ENCODE peak calls at places on chromosomes 2 and 18, in ten cellular contexts. P is HepG2; B is lower leg skin; Y is heart left ventricle; Z is pancreas; A is fibroblast of lung; D is left ventricle myocardium inferior; T is brain microvascular endothelial cell; J is body of pancreas; W is activated CD8-positive, alpha-beta T cell treated with anti-CD3 and anti-CD28 coated beads for 36 hours. G is an unnamed sample.
A peak's percentile ranks its signal among the peaks of the same experiment; 100 is the strongest.

GRCh38 chr2:160145471-160145870 is 54.6 kb downstream of the ITGB6 start:
- DNase-seq in T (no peak), W (no peak), J (no peak), D (no peak), Y (no peak), P (no peak), B (no peak), A (no peak), Z (no peak), G (no peak)

GRCh38 chr18:68623342-68623741 is 91.6 kb downstream of the TMX3 start:
- DNase-seq in J (peak; percentile 16), D (no peak), T (peak; percentile 64), Y (no peak), W (peak; percentile 50), B (no peak), Z (no peak), A (peak; percentile 60), P (peak; percentile 47), G (peak; percentile 53)

GRCh38 chr2:177535968-177536514 is 143.5 kb downstream of the AGPS start:
- DNase-seq in B (no peak), Y (no peak), D (no peak), W (no peak), J (no peak), T (no peak), A (no peak), P (no peak), Z (no peak), G (no peak)

GRCh38 chr2:65489269-65489668 is 56.9 kb upstream of the SPRED2 start:
- DNase-seq in A (no peak), B (peak; percentile 50), T (no peak), D (no peak), Z (no peak), W (no peak), J (no peak), P (no peak), Y (no peak), G (no peak)

GRCh38 chr18:50447952-50448351 is 73.1 kb downstream of the SKA1 start:
- DNase-seq in Y (no peak), J (no peak), T (no peak), P (no peak), B (no peak), D (no peak), A (no peak), W (no peak), Z (no peak), G (no peak)

GRCh38 chr2:108916397-108917077 is 72.5 kb downstream of the EDAR start:
- DNase-seq in J (no peak), W (no peak), Z (no peak), A (no peak), T (no peak), D (no peak), B (peak; percentile 82), Y (no peak), P (no peak), G (no peak)

GRCh38 chr2:21181957-21182356 is 58.2 kb downstream of the TDRD15 start:
- DNase-seq in P (no peak), Z (no peak), Y (no peak), T (no peak), D (no peak), A (no peak), B (no peak), W (no peak), J (no peak), G (no peak)

GRCh38 chr2:68834737-68835136 is 36.5 kb downstream of the BMP10 start:
- DNase-seq in Y (no peak), Z (no peak), T (no peak), D (no peak), J (no peak), A (no peak), P (no peak), B (no peak), W (no peak), G (no peak)

GRCh38 chr2:229780856-229781773 is 66.8 kb upstream of the DNER start:
- DNase-seq in W (no peak), Y (no peak), A (peak; percentile 47), D (no peak), P (peak; percentile 43), B (no peak), T (peak; percentile 39), Z (no peak), J (no peak), G (no peak)

GRCh38 chr2:202669841-202670240 is 35.1 kb downstream of the FAM117B start:
- DNase-seq in Y (no peak), Z (no peak), J (no peak), T (no peak), B (no peak), A (no peak), P (no peak), D (no peak), W (no peak), G (no peak)

GRCh38 chr2:159998236-159998635 is 64.2 kb downstream of the PLA2R1 start:
- DNase-seq in D (no peak), Z (no peak), W (no peak), J (no peak), Y (no peak), T (no peak), B (no peak), P (no peak), A (peak; percentile 43), G (no peak)

GRCh38 chr18:79573921-79574491 is 105.6 kb upstream of the CTDP1 start:
- DNase-seq in J (peak; percentile 5), Y (peak; percentile 48), T (no peak), A (no peak), B (peak; percentile 65), D (no peak), P (no peak), Z (peak; percentile 48), W (no peak), G (no peak)

GRCh38 chr2:240460781-240461431 is 25.4 kb downstream of the GPC1 start:
- DNase-seq in T (no peak), Z (peak; percentile 54), P (no peak), B (peak; percentile 76), J (peak; percentile 10), D (peak; percentile 10), Y (peak; percentile 46), A (no peak), W (no peak), G (no peak)

GRCh38 chr2:142040554-142040953 is 90.3 kb downstream of the LRP1B start:
- DNase-seq in Z (no peak), A (no peak), T (no peak), Y (no peak), D (no peak), J (no peak), W (no peak), B (no peak), P (no peak), G (no peak)

GRCh38 chr2:127348421-127349000 is 39.3 kb downstream of the MAP3K2 start:
- DNase-seq in A (no peak), W (no peak), Z (no peak), T (no peak), J (no peak), Y (no peak), P (no peak), D (no peak), B (no peak), G (no peak)

GRCh38 chr18:30634249-30634648 is 408.3 kb downstream of the DSC3 start:
- DNase-seq in Z (no peak), D (no peak), B (no peak), W (no peak), J (no peak), T (no peak), P (no peak), A (no peak), Y (no peak), G (no peak)

GRCh38 chr2:181570833-181571661 is 85.9 kb downstream of the CERKL start:
- DNase-seq in T (no peak), P (no peak), D (no peak), J (no peak), B (no peak), A (peak; percentile 12), Z (no peak), Y (no peak), W (no peak), G (no peak)

GRCh38 chr18:25453556-25454269 is 101.7 kb upstream of the ZNF521 start:
- DNase-seq in Y (no peak), D (no peak), W (no peak), B (peak; percentile 62), J (no peak), A (peak; percentile 81), P (no peak), Z (no peak), T (no peak), G (peak; percentile 46)
- TF ChIP-seq CTCF in Y (no peak), D (no peak), W (no peak), B (no peak), J (no peak), A (no peak), P (no peak), Z (no peak), T (no peak), G (no peak)

GRCh38 chr18:74598350-74599001 is 806 bp downstream of the ZNF407 start:
- DNase-seq in W (peak; percentile 90), Y (peak; percentile 76), Z (peak; percentile 77), T (peak; percentile 18), B (peak; percentile 85), J (peak; percentile 47), A (peak; percentile 55), D (peak; percentile 59), P (peak; percentile 60), G (no peak)
- TF ChIP-seq CTCF in W (peak; percentile 26), Y (peak; percentile 8), Z (no peak), T (peak; percentile 39), B (no peak), J (no peak), A (peak; percentile 10), D (peak; percentile 25), P (peak; percentile 41), G (no peak)

GRCh38 chr2:200658278-200658864 is 72.6 kb downstream of the AOX1 start:
- DNase-seq in J (peak; percentile 44), Z (no peak), W (no peak), Y (no peak), T (no peak), B (no peak), A (no peak), D (no peak), P (no peak), G (no peak)
- TF ChIP-seq CTCF in J (no peak), Z (no peak), W (no peak), Y (no peak), T (peak; percentile 44), B (no peak), A (no peak), D (peak; percentile 25), P (peak; percentile 53), G (no peak)

DNA sequence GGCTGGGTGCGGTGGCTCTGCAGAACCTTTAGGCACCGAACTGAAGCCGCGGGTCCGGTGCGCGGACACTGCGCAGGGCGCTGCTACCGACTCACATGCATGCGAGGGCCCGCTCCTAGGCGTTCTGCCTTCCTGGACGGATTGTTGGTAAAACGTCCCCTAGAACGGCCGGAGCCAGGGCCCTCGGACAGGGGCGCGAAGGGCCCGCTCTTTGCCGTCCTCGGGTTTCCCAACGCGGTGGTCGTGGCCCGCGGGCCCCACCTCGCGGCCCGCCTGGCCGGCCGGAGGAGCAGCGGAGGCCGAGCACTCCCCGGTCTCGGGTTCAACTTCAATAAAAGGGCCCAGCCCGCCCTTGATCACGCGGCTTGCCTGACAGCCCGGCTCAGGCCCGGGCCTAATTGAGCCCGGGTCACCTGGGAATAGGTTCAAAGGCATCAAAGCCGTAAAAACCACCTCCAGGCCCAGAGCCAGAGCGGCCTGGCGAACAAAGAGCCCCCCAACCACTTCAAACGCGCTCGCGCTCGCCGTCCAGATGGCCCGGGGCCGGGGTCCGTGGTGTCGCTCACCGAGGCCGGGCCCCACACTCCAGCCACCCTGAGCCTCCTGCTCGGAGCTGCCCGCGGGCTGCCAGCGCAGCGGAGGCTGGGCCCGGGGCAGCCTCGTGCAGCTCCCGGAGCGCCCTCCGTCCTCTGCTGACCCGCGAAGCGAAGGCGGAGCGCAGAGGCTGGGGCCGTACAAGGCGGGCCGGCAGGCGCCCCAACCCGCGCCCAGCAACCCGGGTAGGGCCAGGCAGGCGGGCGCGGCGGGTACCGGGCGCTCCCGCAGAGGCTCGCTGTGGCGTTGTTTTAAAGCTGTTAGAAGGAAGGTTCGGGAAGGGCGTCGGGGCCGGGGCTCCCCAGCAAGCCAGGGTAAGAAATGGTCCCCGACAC is 1.1 kb upstream of the TWIST2 start:
- DNase-seq in Y (no peak), T (no peak), P (no peak), A (peak; percentile 64), B (peak; percentile 83), Z (no peak), W (no peak), J (no peak), D (no peak), G (no peak)
- TF ChIP-seq CTCF in Y (no peak), T (no peak), P (no peak), A (no peak), B (no peak), Z (no peak), W (no peak), J (no peak), D (no peak), G (no peak)

G was measured in AG09309.